ENCODE peak calls at places on chromosome 10, in five cellular contexts. I, S, A, P and O are unnamed samples. For H3K9me3, the result is how much of the 10 kb centered on the place peaks cover.

GRCh38 chr10:104300002-104300735 is 31.2 kb downstream of the GSTO2 start:
- DNase-seq in I (no peak), S (peak), A (no peak), P (no peak), O (no peak)

GRCh38 chr10:26480909-26481703 is 43.0 kb downstream of the APBB1IP start:
- DNase-seq in I (no peak), S (no peak), A (no peak), P (no peak), O (no peak)

GRCh38 chr10:88467835-88468485 is 115.2 kb downstream of the RNLS start:
- DNase-seq in I (no peak), S (peak), A (no peak), P (no peak), O (no peak)

GRCh38 chr10:132916956-132917666 is 25.3 kb downstream of the CFAP46 start:
- DNase-seq in I (no peak), S (no peak), A (no peak), P (no peak), O (no peak)

GRCh38 chr10:80205478-80206276 is at the start of gene ANXA11:
- DNase-seq in I (peak), S (peak), A (peak), P (peak), O (peak)

GRCh38 chr10:92886334-92886961 is 38.1 kb downstream of the EXOC6 start:
- DNase-seq in I (no peak), S (peak), A (no peak), P (no peak), O (peak)

GRCh38 chr10:63553473-63553872 is 32.3 kb downstream of the REEP3 start:
- DNase-seq in I (no peak), S (no peak), A (no peak), P (peak), O (no peak)

GRCh38 chr10:92572362-92573090 is 1.4 kb downstream of the IDE start:
- DNase-seq in I (no peak), S (peak), A (no peak), P (no peak), O (no peak)

GRCh38 chr10:109967739-109968088 is 40.1 kb upstream of the ADD3 start:
- DNase-seq in I (no peak), S (no peak), A (no peak), P (no peak), O (no peak)
- H3K27ac ChIP-seq in I (peak), S (peak), A (no peak), P (no peak), O (peak)

GRCh38 chr10:22931948-22932347 is 4.1 kb downstream of the ARMC3 start:
- DNase-seq in I (peak), S (peak), A (no peak), P (no peak), O (peak)

GRCh38 chr10:22927661-22928403 is at the start of gene ARMC3:
- DNase-seq in I (peak), S (peak), A (peak), P (peak), O (peak)

GRCh38 chr10:22927163-22927562 is 690 bp upstream of the ARMC3 start:
- DNase-seq in I (no peak), S (no peak), A (no peak), P (no peak), O (no peak)

GRCh38 chr10:22932626-22933370 is 4.9 kb downstream of the ARMC3 start:
- DNase-seq in I (no peak), S (no peak), A (no peak), P (no peak), O (no peak)
- H3K4me3 ChIP-seq in I (no peak), S (no peak), A (no peak), P (no peak), O (no peak)

DNA sequence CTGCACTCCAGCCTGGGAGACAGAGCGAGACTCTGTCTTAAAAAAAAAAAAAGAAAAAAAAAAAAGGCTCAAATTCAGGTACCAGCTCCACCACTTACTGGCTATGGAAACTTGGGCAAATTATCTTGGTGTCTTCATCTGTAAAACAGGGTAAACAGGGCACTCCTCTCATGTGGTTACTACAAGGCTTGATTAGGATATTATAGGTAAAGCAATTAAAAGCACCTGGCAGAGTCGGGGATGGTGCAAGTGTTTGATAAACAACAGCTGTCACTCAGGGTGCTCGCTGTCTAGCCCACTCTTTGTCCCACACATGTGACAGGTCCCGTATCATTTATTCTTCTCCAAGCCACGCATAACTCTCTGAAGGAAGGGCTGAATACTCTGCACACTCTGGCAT is 96.9 kb downstream of the SORBS1 start:
- DNase-seq in I (no peak), S (no peak), A (no peak), P (no peak), O (peak)
- H3K9me3 ChIP-seq in I (under half), S (under half), A (under half), P (under half), O (under half)

GRCh38 chr10:35217458-35217857 is 90.8 kb downstream of the CREM start:
- DNase-seq in I (no peak), S (peak), A (no peak), P (no peak), O (no peak)
- H3K27ac ChIP-seq in I (no peak), S (no peak), A (no peak), P (no peak), O (peak)

GRCh38 chr10:4836416-4836969 is 10.5 kb downstream of the AKR1E2 start:
- DNase-seq in I (no peak), S (no peak), A (no peak), P (no peak), O (no peak)
- H3K4me3 ChIP-seq in I (no peak), S (no peak), A (no peak), P (no peak), O (no peak)

GRCh38 chr10:130790339-130790738 is 521.2 kb downstream of the TCERG1L start:
- DNase-seq in I (no peak), S (peak), A (no peak), P (no peak), O (no peak)

GRCh38 chr10:130787252-130787651 is 524.3 kb downstream of the TCERG1L start:
- DNase-seq in I (no peak), S (no peak), A (no peak), P (no peak), O (no peak)

GRCh38 chr10:130787821-130788220 is 523.7 kb downstream of the TCERG1L start:
- DNase-seq in I (no peak), S (no peak), A (no peak), P (no peak), O (no peak)

GRCh38 chr10:130795819-130796218 is 515.7 kb downstream of the TCERG1L start:
- DNase-seq in I (no peak), S (no peak), A (no peak), P (no peak), O (no peak)

GRCh38 chr10:130792096-130792845 is 519.2 kb downstream of the TCERG1L start:
- DNase-seq in I (no peak), S (no peak), A (no peak), P (no peak), O (no peak)
- H3K9me3 ChIP-seq in I (under half), S (under half), A (under half), P (under half), O (under half)

GRCh38 chr10:16987129-16987670 is 142.4 kb downstream of the CUBN start:
- DNase-seq in I (no peak), S (peak), A (no peak), P (no peak), O (no peak)
- H3K27ac ChIP-seq in I (no peak), S (peak), A (peak), P (no peak), O (no peak)